ENCODE peak calls at places on chromosome 15, in eight cellular contexts. N is effector memory CD4-positive, alpha-beta T cell; R is heart left ventricle; Z is naive thymus-derived CD4-positive, alpha-beta T cell; J is tibial artery; S is A549; B is mammary epithelial cell; C is fibroblast of lung. E is an unnamed sample. For H3K4me1, the result is how much of the 10 kb centered on the place peaks cover.

GRCh38 chr15:59329570-59330350 is 42.9 kb downstream of the MYO1E start:
- DNase-seq in N (no peak), R (no peak), Z (no peak), J (no peak), S (peak), B (no peak), C (peak), E (no peak)

GRCh38 chr15:100687532-100688215 is 85.3 kb downstream of the ASB7 start:
- DNase-seq in N (no peak), R (no peak), Z (no peak), J (peak), S (no peak), B (peak), C (peak), E (no peak)

GRCh38 chr15:70672081-70672480 is 91.3 kb downstream of the UACA start:
- DNase-seq in N (no peak), R (no peak), Z (peak), J (no peak), S (no peak), B (no peak), C (no peak), E (peak)

GRCh38 chr15:92005154-92005553 is 151.6 kb downstream of the SLCO3A1 start:
- DNase-seq in N (no peak), R (no peak), Z (no peak), J (no peak), S (no peak), B (no peak), C (no peak), E (no peak)

GRCh38 chr15:51193526-51193925 is 98.8 kb upstream of the TNFAIP8L3 start:
- DNase-seq in N (no peak), R (no peak), Z (no peak), J (peak), S (no peak), B (no peak), C (no peak), E (no peak)

GRCh38 chr15:59918994-59919951 is 84.8 kb upstream of the FOXB1 start:
- DNase-seq in N (no peak), R (no peak), Z (no peak), J (no peak), S (peak), B (peak), C (no peak), E (peak)

GRCh38 chr15:70466895-70467529 is 296.3 kb downstream of the UACA start:
- DNase-seq in N (no peak), R (peak), Z (peak), J (peak), S (peak), B (peak), C (peak), E (peak)

GRCh38 chr15:87752250-87752951 is 504.1 kb downstream of the NTRK3 start:
- DNase-seq in N (no peak), R (no peak), Z (no peak), J (no peak), S (peak), B (peak), C (peak), E (no peak)

GRCh38 chr15:63371297-63371918 is 10.2 kb downstream of the CA12 start:
- DNase-seq in N (no peak), R (no peak), Z (no peak), J (no peak), S (no peak), B (peak), C (peak), E (no peak)

GRCh38 chr15:85463273-85463937 is 83.0 kb downstream of the AKAP13 start:
- DNase-seq in N (no peak), R (no peak), Z (no peak), J (no peak), S (no peak), B (no peak), C (no peak), E (no peak)

GRCh38 chr15:48644827-48645557 is 517 bp downstream of the FBN1 start:
- DNase-seq in N (no peak), R (peak), Z (no peak), J (peak), S (peak), B (peak), C (peak), E (peak)

GRCh38 chr15:28900892-28901586 is 15.3 kb downstream of the APBA2 start:
- DNase-seq in N (no peak), R (no peak), Z (no peak), J (peak), S (no peak), B (no peak), C (no peak), E (no peak)

GRCh38 chr15:77528290-77528967 is 104.3 kb downstream of the LINGO1 start:
- DNase-seq in N (no peak), R (peak), Z (no peak), J (peak), S (no peak), B (no peak), C (no peak), E (no peak)

GRCh38 chr15:77530576-77530975 is 102.1 kb downstream of the LINGO1 start:
- DNase-seq in N (no peak), R (peak), Z (no peak), J (peak), S (no peak), B (no peak), C (no peak), E (no peak)

GRCh38 chr15:77529394-77530159 is 103.1 kb downstream of the LINGO1 start:
- DNase-seq in N (no peak), R (peak), Z (no peak), J (peak), S (no peak), B (no peak), C (no peak), E (no peak)

GRCh38 chr15:77527831-77528231 is 104.9 kb downstream of the LINGO1 start:
- DNase-seq in N (no peak), R (peak), Z (no peak), J (peak), S (no peak), B (no peak), C (peak), E (no peak)

GRCh38 chr15:77528968-77529319 is 103.8 kb downstream of the LINGO1 start:
- DNase-seq in N (no peak), R (peak), Z (no peak), J (peak), S (no peak), B (no peak), C (no peak), E (no peak)
- H3K27ac ChIP-seq in N (no peak), R (peak), Z (no peak), J (no peak), S (no peak), B (no peak), C (no peak), E (no peak)

DNA sequence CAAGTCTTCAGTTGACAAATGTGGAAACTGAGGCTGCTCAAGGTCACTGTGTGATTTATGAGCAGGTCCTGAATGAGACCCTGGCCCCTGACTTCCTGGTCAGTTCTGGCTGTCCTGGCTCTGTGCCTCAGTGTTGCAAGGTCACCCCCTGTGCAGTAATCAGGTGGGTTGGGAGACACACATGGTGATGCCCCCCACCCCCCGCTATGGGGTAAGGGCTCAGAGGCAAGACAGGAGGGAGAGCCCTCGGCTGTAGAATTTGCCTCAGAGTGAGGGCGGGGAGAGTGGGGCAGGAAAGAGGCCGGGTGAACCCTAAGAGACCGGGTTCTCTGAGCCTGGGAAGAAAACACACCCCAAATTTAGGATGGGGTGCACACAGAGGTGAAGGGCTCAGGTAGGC is 98.5 kb downstream of the MEGF11 start:
- DNase-seq in N (no peak), R (no peak), Z (no peak), J (no peak), S (no peak), B (no peak), C (no peak), E (no peak)
- H3K4me1 ChIP-seq in N (under half), R (under half), Z (under half), J (under half), S (under half), B (under half), C (under half), E (under half)

DNA sequence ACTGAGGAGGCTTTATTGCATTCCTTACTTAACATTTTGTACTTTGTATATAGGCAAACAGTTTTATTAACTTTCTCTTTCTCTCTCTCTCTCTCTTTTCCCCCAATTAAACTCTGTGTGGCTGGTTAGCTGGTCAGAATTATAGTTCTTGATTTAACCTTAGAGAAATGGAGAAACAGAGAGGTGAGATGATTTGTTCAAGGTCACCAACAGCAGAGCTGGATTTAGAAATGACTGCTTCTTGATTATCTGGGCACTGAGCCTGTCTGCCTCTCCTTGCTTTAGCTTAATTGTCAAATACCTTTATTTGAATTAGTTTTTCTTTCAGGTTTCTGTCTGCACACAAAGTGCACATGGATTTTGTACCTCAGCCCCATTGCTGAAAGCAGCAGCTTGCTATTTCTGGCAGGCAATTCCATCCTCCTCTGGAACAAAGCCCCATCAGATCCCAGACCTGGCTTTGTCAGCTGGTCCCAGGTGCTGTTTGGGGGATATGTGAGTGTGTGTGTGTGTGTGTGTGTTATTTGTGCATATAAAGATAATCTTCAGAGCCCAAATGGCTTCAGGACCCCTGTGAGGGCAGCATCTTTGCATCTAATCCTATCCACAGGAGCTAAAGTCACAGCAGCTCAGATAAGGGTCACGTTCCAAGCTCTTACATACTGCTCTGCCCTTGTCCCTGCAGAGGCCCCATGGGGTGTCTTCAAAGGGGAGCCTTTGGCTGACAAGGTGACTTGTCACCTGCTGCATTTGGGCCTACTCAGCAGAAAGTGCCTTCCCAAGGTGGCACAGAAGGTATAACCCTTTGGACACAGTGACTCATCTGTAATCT is 35.5 kb downstream of the GJD2 start:
- DNase-seq in N (no peak), R (no peak), Z (no peak), J (no peak), S (no peak), B (no peak), C (no peak), E (no peak)
- H3K27ac ChIP-seq in N (no peak), R (peak), Z (no peak), J (peak), S (no peak), B (no peak), C (no peak), E (no peak)

DNA sequence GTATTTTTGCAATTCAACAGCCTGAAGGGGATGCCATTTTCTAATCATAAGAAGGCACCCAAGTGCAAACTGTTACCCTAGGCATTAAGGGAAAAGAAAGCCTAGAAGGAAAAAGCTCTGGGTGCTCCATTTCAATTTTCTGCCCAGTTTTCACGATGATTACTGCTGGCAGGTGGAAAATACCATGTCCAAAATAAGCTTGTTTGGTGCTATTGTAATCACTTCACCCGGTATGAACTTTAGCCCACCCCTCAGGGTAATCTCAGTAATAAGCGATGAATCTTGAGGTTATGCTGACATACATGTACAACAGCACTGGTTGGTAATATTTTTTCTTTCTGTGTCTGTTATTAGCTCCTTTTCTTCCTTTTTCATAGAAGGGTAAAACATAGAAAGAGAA is 88.6 kb upstream of the MEX3B start:
- DNase-seq in N (no peak), R (no peak), Z (no peak), J (no peak), S (no peak), B (no peak), C (no peak), E (no peak)
- H3K4me1 ChIP-seq in N (under half), R (under half), Z (under half), J (under half), S (under half), B (under half), C (under half), E (under half)

DNA sequence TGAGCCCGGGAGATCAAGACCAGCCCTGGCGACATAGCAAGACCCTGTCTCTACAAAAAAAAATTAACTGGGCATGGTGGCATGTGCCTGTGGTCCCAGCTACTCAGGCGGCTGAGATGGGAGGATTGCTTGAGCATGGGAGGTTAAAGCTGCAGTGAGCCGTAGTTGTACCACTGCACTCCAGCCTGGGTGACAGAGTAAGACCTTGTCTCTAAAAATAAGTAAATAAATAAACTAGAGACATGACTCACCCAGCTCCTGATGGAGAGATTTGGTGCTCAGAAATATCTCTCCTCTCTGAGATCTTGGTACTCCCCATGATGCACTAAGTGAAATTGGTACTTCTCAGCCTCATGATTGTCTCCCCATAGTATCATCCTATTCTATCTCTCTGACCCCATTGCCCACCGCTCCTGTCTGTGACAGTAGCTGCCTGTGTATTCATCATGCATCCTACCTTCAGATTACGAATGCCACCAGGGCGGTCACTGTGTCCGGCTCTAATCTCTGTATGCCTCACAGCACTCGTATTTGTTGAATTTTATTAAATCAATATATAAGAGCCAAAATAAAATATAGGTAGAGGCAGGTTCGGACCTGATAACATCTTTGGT is 50.9 kb downstream of the ABHD2 start:
- DNase-seq in N (no peak), R (peak), Z (no peak), J (peak), S (no peak), B (no peak), C (peak), E (no peak)
- H3K27ac ChIP-seq in N (no peak), R (peak), Z (no peak), J (peak), S (peak), B (no peak), C (no peak), E (no peak)

GRCh38 chr15:73293773-73294172 is 75.0 kb downstream of the HCN4 start:
- DNase-seq in N (no peak), R (no peak), Z (no peak), J (no peak), S (no peak), B (no peak), C (no peak), E (no peak)
- H3K4me1 ChIP-seq in N (under half), R (under half), Z (under half), J (under half), S (under half), B (under half), C (under half), E (under half)

GRCh38 chr15:93051236-93052089 is 37.5 kb downstream of the RGMA start:
- DNase-seq in N (no peak), R (no peak), Z (no peak), J (no peak), S (no peak), B (no peak), C (no peak), E (no peak)
- H3K27ac ChIP-seq in N (no peak), R (no peak), Z (no peak), J (no peak), S (no peak), B (no peak), C (no peak), E (no peak)

GRCh38 chr15:77060560-77060959 is 10.3 kb downstream of the TSPAN3 start:
- DNase-seq in N (no peak), R (no peak), Z (no peak), J (no peak), S (no peak), B (no peak), C (peak), E (no peak)

GRCh38 chr15:77057650-77058049 is 13.3 kb downstream of the TSPAN3 start:
- DNase-seq in N (no peak), R (no peak), Z (no peak), J (no peak), S (no peak), B (peak), C (no peak), E (no peak)

GRCh38 chr15:77059761-77060345 is 11.1 kb downstream of the TSPAN3 start:
- DNase-seq in N (no peak), R (no peak), Z (no peak), J (no peak), S (no peak), B (no peak), C (peak), E (peak)

GRCh38 chr15:77058468-77058867 is 12.4 kb downstream of the TSPAN3 start:
- DNase-seq in N (no peak), R (no peak), Z (no peak), J (no peak), S (no peak), B (no peak), C (no peak), E (no peak)

DNA sequence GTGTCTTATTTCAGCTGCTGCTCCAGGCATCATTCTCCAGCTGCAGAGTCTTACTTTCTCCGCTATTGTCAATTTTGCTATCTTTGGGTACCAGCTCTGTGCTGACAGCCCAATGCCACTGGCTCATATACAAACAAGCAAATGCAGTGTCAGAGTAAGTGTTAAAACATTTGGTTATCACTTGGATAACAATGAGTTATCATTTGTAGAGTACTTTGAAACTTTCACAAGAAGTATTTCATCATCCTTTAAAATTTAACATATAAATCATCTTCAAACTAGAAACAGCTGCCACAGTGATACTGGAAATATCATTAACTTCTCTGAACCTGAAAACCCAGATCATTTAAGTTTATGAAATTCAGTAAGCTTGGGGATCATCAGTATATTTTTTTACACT is 13.8 kb downstream of the TSPAN3 start:
- DNase-seq in N (no peak), R (no peak), Z (no peak), J (no peak), S (no peak), B (no peak), C (no peak), E (no peak)
- H3K4me1 ChIP-seq in N (under half), R (under half), Z (under half), J (under half), S (under half), B (under half), C (under half), E (under half)

E was measured in CD4-positive, CD25-positive, alpha-beta regulatory T cell.